ENCODE peak calls at places on chromosome 3, in nine cellular contexts. K is NCI-H2081, I is fibroblast of the aortic adventitia, N is breast epithelium, X is NCI-H1417, P is C1 segment of cervical spinal cord, B is midbrain, S is stomach, L is WTC11. C is an unnamed sample.

GRCh38 chr3:31544634-31545033 is 11.9 kb downstream of the STT3B start:
- DNase-seq in X (no peak), P (no peak), N (no peak), K (no peak), B (no peak), I (peak; percentile 54), S (no peak), L (no peak), C (no peak)

GRCh38 chr3:150727653-150728502 is 24.2 kb upstream of the ERICH6 start:
- DNase-seq in I (no peak), P (no peak), S (no peak), N (no peak), X (no peak), K (peak; percentile 45), L (no peak), B (no peak), C (no peak)

GRCh38 chr3:5826467-5826866 is 639.0 kb downstream of the EDEM1 start:
- DNase-seq in N (no peak), K (no peak), S (no peak), I (no peak), B (no peak), P (no peak), X (no peak), L (no peak), C (no peak)

GRCh38 chr3:104521606-104522336 is 844.9 kb upstream of the ALCAM start:
- DNase-seq in X (no peak), N (no peak), S (no peak), L (no peak), B (peak; percentile 13), K (no peak), P (no peak), I (no peak), C (no peak)

GRCh38 chr3:137762674-137763593 is 1.2 kb upstream of the SOX14 start:
- DNase-seq in L (peak; percentile 28), K (no peak), N (no peak), B (no peak), X (no peak), I (no peak), S (no peak), P (no peak), C (peak; percentile 42)

GRCh38 chr3:78644847-78645246 is 1123.0 kb downstream of the ROBO1 start:
- DNase-seq in N (no peak), B (no peak), S (no peak), X (no peak), L (no peak), K (no peak), P (no peak), I (no peak), C (no peak)

GRCh38 chr3:152737021-152737908 is 97.7 kb upstream of the P2RY1 start:
- DNase-seq in L (no peak), B (no peak), S (no peak), N (peak; percentile 21), K (no peak), P (no peak), X (no peak), I (peak; percentile 65), C (no peak)

GRCh38 chr3:53696401-53697172 is 149.6 kb downstream of the CHDH start:
- DNase-seq in S (no peak), N (no peak), I (peak; percentile 50), P (no peak), X (no peak), B (no peak), K (no peak), L (no peak), C (no peak)

GRCh38 chr3:112357888-112358287 is 24.9 kb downstream of the CD200 start:
- DNase-seq in P (no peak), N (no peak), I (peak; percentile 36), B (no peak), X (no peak), K (no peak), S (no peak), L (no peak), C (no peak)

GRCh38 chr3:187519428-187519890 is 150.7 kb downstream of the SST start:
- DNase-seq in K (no peak), B (no peak), N (no peak), S (no peak), I (peak; percentile 24), P (no peak), L (peak; percentile 35), X (no peak), C (peak; percentile 78)

GRCh38 chr3:8846176-8846575 is 76.8 kb upstream of the OXTR start:
- DNase-seq in K (no peak), N (no peak), S (no peak), L (no peak), X (no peak), I (no peak), B (no peak), P (no peak), C (no peak)

GRCh38 chr3:63290686-63291085 is 12.6 kb downstream of the SYNPR start:
- DNase-seq in N (no peak), B (no peak), L (no peak), S (no peak), K (no peak), X (no peak), I (no peak), P (no peak), C (no peak)

GRCh38 chr3:27633224-27633545 is 88.9 kb downstream of the EOMES start:
- DNase-seq in K (peak; percentile 60), P (no peak), X (peak; percentile 77), I (no peak), S (no peak), N (no peak), B (peak; percentile 7), L (no peak), C (no peak)

GRCh38 chr3:126268866-126269265 is 88.3 kb downstream of the KLF15 start:
- DNase-seq in X (peak; percentile 44), L (no peak), K (peak; percentile 26), P (no peak), B (no peak), S (no peak), N (no peak), I (no peak), C (no peak)

GRCh38 chr3:152399374-152399773 is 130.6 kb downstream of the MBNL1 start:
- DNase-seq in N (no peak), X (no peak), I (peak; percentile 66), P (no peak), L (no peak), S (no peak), K (no peak), B (no peak), C (no peak)

GRCh38 chr3:37668831-37669610 is 192.7 kb upstream of the CTDSPL start:
- DNase-seq in B (no peak), X (no peak), N (no peak), K (no peak), S (peak; percentile 71), L (no peak), I (no peak), P (no peak), C (no peak)

GRCh38 chr3:45541326-45542321 is 52.9 kb upstream of the LIMD1 start:
- DNase-seq in N (no peak), P (no peak), K (no peak), B (peak; percentile 19), X (no peak), I (no peak), L (no peak), S (no peak), C (no peak)

GRCh38 chr3:127254730-127255129 is 33.1 kb downstream of the PRR20G start:
- DNase-seq in S (no peak), N (no peak), K (no peak), P (no peak), L (no peak), B (no peak), I (no peak), X (peak; percentile 53), C (peak; percentile 2)

GRCh38 chr3:126546549-126547239 is 12.0 kb downstream of the C3orf22 start:
- DNase-seq in B (no peak), I (no peak), L (peak; percentile 3), S (peak; percentile 14), P (no peak), X (no peak), K (no peak), N (no peak), C (no peak)

GRCh38 chr3:62098646-62099365 is 274.5 kb downstream of the FEZF2 start:
- DNase-seq in P (no peak), L (no peak), S (no peak), K (no peak), I (no peak), N (no peak), X (no peak), B (no peak), C (no peak)

GRCh38 chr3:10380906-10381795 is 60.2 kb upstream of the SEC13 start:
- DNase-seq in X (peak; percentile 0), K (peak; percentile 15), I (peak; percentile 29), P (no peak), S (no peak), B (no peak), N (no peak), L (no peak), C (no peak)

GRCh38 chr3:29466442-29466841 is 185.6 kb downstream of the RBMS3 start:
- DNase-seq in K (peak; percentile 15), L (no peak), B (no peak), S (no peak), I (no peak), P (no peak), X (peak; percentile 56), N (no peak), C (no peak)

GRCh38 chr3:186946756-186947375 is 16.5 kb downstream of the ST6GAL1 start:
- DNase-seq in S (no peak), K (no peak), X (peak; percentile 38), I (no peak), P (no peak), B (no peak), L (no peak), N (no peak), C (no peak)

GRCh38 chr3:94405258-94406035 is 342.6 kb downstream of the NSUN3 start:
- DNase-seq in B (no peak), I (peak; percentile 76), K (no peak), L (no peak), X (no peak), P (no peak), S (no peak), N (no peak), C (no peak)

GRCh38 chr3:171356251-171356650 is 104.0 kb downstream of the TNIK start:
- DNase-seq in S (no peak), B (no peak), I (no peak), X (no peak), N (no peak), K (no peak), L (no peak), P (no peak), C (no peak)

GRCh38 chr3:148962513-148962912 is 28.8 kb upstream of the GYG1 start:
- DNase-seq in I (peak; percentile 86), L (peak; percentile 66), P (no peak), S (no peak), N (no peak), B (no peak), X (peak; percentile 29), K (no peak), C (peak; percentile 81)

GRCh38 chr3:110562621-110563020 is 509.0 kb upstream of the NECTIN3 start:
- DNase-seq in X (no peak), L (no peak), N (no peak), K (no peak), S (no peak), I (no peak), B (no peak), P (no peak), C (no peak)

GRCh38 chr3:23439080-23439479 is 236.0 kb downstream of the UBE2E2 start:
- DNase-seq in S (no peak), K (no peak), I (no peak), B (no peak), P (no peak), X (no peak), N (no peak), L (no peak), C (no peak)

GRCh38 chr3:53226142-53226840 is 29.5 kb downstream of the TKT start:
- DNase-seq in S (no peak), I (no peak), K (no peak), X (no peak), L (no peak), P (no peak), B (no peak), N (no peak), C (no peak)

GRCh38 chr3:122661633-122662032 is 19.0 kb upstream of the PARP14 start:
- DNase-seq in I (no peak), N (no peak), B (no peak), S (no peak), L (no peak), X (no peak), K (no peak), P (no peak), C (no peak)

GRCh38 chr3:113966172-113966571 is 18.4 kb downstream of the ZDHHC23 start:
- DNase-seq in I (no peak), N (no peak), L (no peak), S (no peak), X (no peak), P (no peak), B (no peak), K (no peak), C (peak; percentile 59)